ENCODE peak calls at places on chromosomes 12 and 14, in ten cellular contexts. S is choroid plexus epithelial cell, F is endothelial cell, W is cardiac fibroblast, V is ascending aorta, J is AG09319, E is psoas muscle, A is stomach, U is esophagus squamous epithelium, L is bronchial epithelial cell. Q is an unnamed sample.

GRCh38 chr14:62420853-62421252 is 624.4 kb downstream of the KCNH5 start:
- DNase-seq in A (no peak), W (no peak), S (peak), V (no peak), U (no peak), L (no peak), J (no peak), F (no peak), E (no peak), Q (no peak)

GRCh38 chr12:95605087-95605486 is 53.8 kb upstream of the USP44 start:
- DNase-seq in A (no peak), W (peak), E (no peak), F (no peak), J (no peak), S (peak), V (no peak), U (no peak), L (peak), Q (peak)

GRCh38 chr12:44248436-44248835 is 412.6 kb downstream of the TMEM117 start:
- DNase-seq in U (no peak), V (no peak), L (no peak), F (no peak), A (no peak), W (no peak), E (no peak), J (no peak), S (no peak), Q (no peak)

GRCh38 chr12:78181544-78182162 is 351.0 kb downstream of the NAV3 start:
- DNase-seq in L (peak), E (no peak), V (no peak), J (no peak), W (peak), S (peak), F (no peak), A (no peak), U (no peak), Q (peak)

GRCh38 chr12:50103767-50104321 is at the start of gene GPD1:
- DNase-seq in A (peak), E (peak), J (no peak), W (peak), V (peak), L (peak), U (no peak), S (peak), F (no peak), Q (peak)

GRCh38 chr14:20751963-20752562 is 6.4 kb downstream of the EDDM3A start:
- DNase-seq in A (no peak), F (no peak), W (no peak), L (peak), J (no peak), E (no peak), U (no peak), V (no peak), S (no peak), Q (no peak)

GRCh38 chr14:68796418-68797101 is 3.7 kb upstream of the ZFP36L1 start:
- DNase-seq in F (no peak), W (peak), E (no peak), S (no peak), U (no peak), L (no peak), A (peak), J (no peak), V (peak), Q (no peak)

GRCh38 chr14:42869681-42870080 is 1263.0 kb downstream of the LRFN5 start:
- DNase-seq in J (no peak), W (no peak), V (no peak), L (no peak), U (no peak), F (no peak), A (no peak), E (no peak), S (peak), Q (peak)

GRCh38 chr12:101570022-101570421 is 24.7 kb upstream of the MYBPC1 start:
- DNase-seq in J (peak), E (no peak), S (peak), L (peak), W (peak), A (no peak), F (no peak), V (no peak), U (no peak), Q (peak)

GRCh38 chr14:71594828-71595227 is 337.4 kb upstream of the RGS6 start:
- DNase-seq in W (peak), F (no peak), L (no peak), J (no peak), A (no peak), V (no peak), E (no peak), U (no peak), S (peak), Q (peak)

GRCh38 chr14:59358105-59358504 is 107.1 kb downstream of the GPR135 start:
- DNase-seq in L (peak), J (peak), F (no peak), E (peak), A (no peak), W (peak), V (peak), U (no peak), S (peak), Q (peak)

GRCh38 chr12:32302218-32302826 is 97.0 kb upstream of the FGD4 start:
- DNase-seq in F (peak), V (no peak), W (peak), S (peak), L (peak), J (no peak), E (no peak), A (no peak), U (no peak), Q (peak)

GRCh38 chr14:35351497-35351896 is 53.1 kb downstream of the NFKBIA start:
- DNase-seq in A (no peak), V (no peak), W (no peak), U (no peak), J (no peak), L (no peak), E (no peak), F (no peak), S (no peak), Q (no peak)

GRCh38 chr14:101954501-101954900 is 9.9 kb upstream of the DYNC1H1 start:
- DNase-seq in A (no peak), L (no peak), J (no peak), U (no peak), W (no peak), F (no peak), S (no peak), V (peak), E (no peak), Q (no peak)

GRCh38 chr14:89359477-89360222 is 57.4 kb downstream of the FOXN3 start:
- DNase-seq in V (peak), F (no peak), J (no peak), S (peak), U (no peak), W (no peak), L (no peak), E (peak), A (no peak), Q (no peak)

GRCh38 chr14:65101631-65102440 is 481 bp downstream of the MAX start:
- DNase-seq in V (peak), F (peak), J (no peak), U (no peak), S (no peak), E (peak), L (no peak), A (peak), W (no peak), Q (no peak)

GRCh38 chr12:64256166-64256800 is 34.2 kb upstream of the KICS2 start:
- DNase-seq in L (peak), A (no peak), U (no peak), S (peak), F (no peak), W (peak), V (no peak), J (peak), E (no peak), Q (peak)
- TF ChIP-seq CTCF in L (peak), A (peak), U (no peak), S (peak), F (peak), W (peak), V (peak), J (peak), E (peak), Q (peak)

DNA sequence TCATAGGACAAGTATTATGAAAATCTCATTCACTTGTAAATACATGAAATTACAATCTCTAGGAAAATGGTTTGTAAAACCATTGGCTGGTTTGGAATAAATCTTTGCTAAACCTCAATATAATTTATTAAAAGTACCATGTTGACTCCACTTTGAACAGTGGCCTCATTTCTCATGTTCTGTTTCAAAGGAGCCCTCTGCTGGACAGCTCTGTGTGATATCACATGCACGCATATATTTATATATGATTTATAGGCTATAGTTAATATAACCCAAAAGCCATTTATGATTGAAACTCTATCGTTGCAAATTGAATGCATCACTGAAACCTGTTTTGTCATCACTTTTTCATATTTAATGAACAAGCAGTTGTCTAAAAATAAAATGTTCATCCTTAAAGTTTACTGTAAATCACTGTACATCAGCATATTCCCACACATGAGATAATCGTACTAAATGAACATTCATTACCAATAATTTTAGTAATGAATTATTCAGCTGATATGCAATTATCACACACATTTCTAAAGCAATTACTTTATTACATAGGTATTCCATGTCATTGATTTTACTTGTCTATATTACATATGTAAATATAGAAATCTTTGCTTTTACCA is 493.8 kb downstream of the NPAS3 start:
- DNase-seq in E (no peak), V (no peak), U (no peak), F (peak), J (peak), W (peak), S (peak), L (peak), A (no peak), Q (peak)
- TF ChIP-seq CTCF in E (peak), V (peak), U (no peak), F (peak), J (peak), W (peak), S (peak), L (peak), A (peak), Q (peak)

DNA sequence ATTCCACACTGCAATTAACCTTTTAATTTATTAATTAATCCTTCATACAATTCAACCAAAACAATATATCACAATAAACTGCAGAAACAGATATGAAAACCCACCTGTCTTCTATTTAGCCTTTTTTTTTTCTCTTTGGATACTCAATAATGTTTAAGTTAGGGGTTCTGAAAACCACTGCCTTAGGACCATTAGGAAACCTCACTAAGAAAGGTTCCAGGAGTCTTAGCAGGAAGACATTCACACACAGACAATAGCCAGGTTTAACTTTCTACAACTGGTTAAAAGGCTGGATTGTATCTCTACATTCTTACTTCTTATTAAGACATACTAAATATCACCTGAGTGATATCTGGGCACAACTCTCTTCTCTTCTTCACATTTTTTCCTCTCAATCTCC is 3.3 kb downstream of the SEC23A start:
- DNase-seq in A (no peak), F (no peak), V (no peak), U (no peak), E (no peak), S (no peak), W (no peak), L (no peak), J (no peak), Q (no peak)
- TF ChIP-seq CTCF in A (no peak), F (no peak), V (no peak), U (no peak), E (no peak), S (no peak), W (no peak), L (no peak), J (no peak), Q (no peak)

DNA sequence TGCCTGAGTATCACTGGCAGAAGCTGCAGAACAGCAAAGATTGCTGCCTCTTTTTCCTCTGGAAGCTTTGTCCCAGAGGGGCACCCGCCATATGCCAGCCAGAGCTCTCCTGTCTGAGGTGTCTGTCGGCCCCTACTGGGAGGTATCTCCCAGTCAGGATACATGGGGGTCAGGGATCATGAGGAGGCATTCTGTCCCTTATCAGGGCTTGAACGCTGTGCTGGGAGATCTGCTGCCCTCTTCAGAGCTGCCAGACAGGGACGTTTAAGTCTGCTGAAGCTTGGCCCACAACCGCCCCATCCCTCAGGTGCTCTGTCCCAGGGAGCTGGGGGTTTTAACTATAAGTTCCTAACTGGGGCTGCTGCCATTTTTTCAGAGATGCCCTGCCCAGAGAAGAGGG is 20.3 kb downstream of the CLEC2B start:
- DNase-seq in U (no peak), E (no peak), F (no peak), V (no peak), A (no peak), W (no peak), J (no peak), S (no peak), L (no peak), Q (no peak)
- TF ChIP-seq CTCF in U (no peak), E (no peak), F (no peak), V (no peak), A (no peak), W (no peak), J (no peak), S (no peak), L (no peak), Q (no peak)

GRCh38 chr14:77582511-77582910 is 33.9 kb downstream of the SPTLC2 start:
- DNase-seq in S (no peak), W (no peak), U (no peak), E (no peak), F (peak), L (no peak), A (no peak), J (no peak), V (no peak), Q (no peak)
- TF ChIP-seq CTCF in S (no peak), W (no peak), U (no peak), E (no peak), F (no peak), L (no peak), A (no peak), J (no peak), V (no peak), Q (no peak)